ENCODE peak calls at places on chromosome 13, in eight cellular contexts. One of them, this sample, is unnamed.

GRCh38 chr13:102561933-102562332 is 34.9 kb upstream of the TPP2 start:
- DNase-seq in endodermal cell: no peak
- DNase-seq in thoracic aorta: no peak
- DNase-seq in prostate gland: no peak
- DNase-seq in Panc1: no peak
- DNase-seq in BJ: no peak
- DNase-seq in stomach: no peak
- DNase-seq in uterus: no peak
- DNase-seq in this sample: no peak

GRCh38 chr13:77584111-77584510 is 48.6 kb downstream of the SCEL start:
- DNase-seq in endodermal cell: no peak
- DNase-seq in thoracic aorta: no peak
- DNase-seq in Panc1: no peak
- DNase-seq in BJ: no peak
- DNase-seq in prostate gland: peak; percentile 25
- DNase-seq in stomach: no peak
- DNase-seq in uterus: no peak
- DNase-seq in this sample: no peak

GRCh38 chr13:110138009-110138699 is 168.8 kb downstream of the COL4A1 start:
- DNase-seq in endodermal cell: peak; percentile 85
- DNase-seq in uterus: peak; percentile 63
- DNase-seq in prostate gland: peak; percentile 34
- DNase-seq in BJ: no peak
- DNase-seq in Panc1: no peak
- DNase-seq in stomach: peak; percentile 55
- DNase-seq in thoracic aorta: peak; percentile 52
- DNase-seq in this sample: peak; percentile 59

GRCh38 chr13:111474136-111475002 is 153.9 kb downstream of the TEX29 start:
- DNase-seq in thoracic aorta: no peak
- DNase-seq in Panc1: peak; percentile 2
- DNase-seq in BJ: no peak
- DNase-seq in prostate gland: no peak
- DNase-seq in uterus: no peak
- DNase-seq in endodermal cell: peak; percentile 68
- DNase-seq in stomach: no peak
- DNase-seq in this sample: no peak

GRCh38 chr13:90594694-90595093 is 752.8 kb upstream of the MIR17HG start:
- DNase-seq in endodermal cell: no peak
- DNase-seq in BJ: peak; percentile 3
- DNase-seq in stomach: no peak
- DNase-seq in Panc1: no peak
- DNase-seq in thoracic aorta: no peak
- DNase-seq in uterus: no peak
- DNase-seq in prostate gland: no peak
- DNase-seq in this sample: no peak

GRCh38 chr13:75410207-75410606 is 71.8 kb downstream of the TBC1D4 start:
- DNase-seq in uterus: no peak
- DNase-seq in prostate gland: no peak
- DNase-seq in thoracic aorta: no peak
- DNase-seq in endodermal cell: no peak
- DNase-seq in Panc1: no peak
- DNase-seq in stomach: no peak
- DNase-seq in BJ: no peak
- DNase-seq in this sample: no peak

GRCh38 chr13:49997935-49998334 is 1.1 kb downstream of the TRIM13 start:
- DNase-seq in endodermal cell: no peak
- DNase-seq in BJ: no peak
- DNase-seq in prostate gland: peak; percentile 48
- DNase-seq in Panc1: no peak
- DNase-seq in uterus: no peak
- DNase-seq in stomach: no peak
- DNase-seq in thoracic aorta: no peak
- DNase-seq in this sample: no peak

GRCh38 chr13:90420683-90421082 is 926.8 kb upstream of the MIR17HG start:
- DNase-seq in prostate gland: no peak
- DNase-seq in Panc1: no peak
- DNase-seq in endodermal cell: no peak
- DNase-seq in stomach: no peak
- DNase-seq in uterus: no peak
- DNase-seq in thoracic aorta: no peak
- DNase-seq in BJ: no peak
- DNase-seq in this sample: no peak

GRCh38 chr13:29791508-29791907 is 58.9 kb downstream of the UBL3 start:
- DNase-seq in stomach: no peak
- DNase-seq in prostate gland: no peak
- DNase-seq in Panc1: no peak
- DNase-seq in thoracic aorta: no peak
- DNase-seq in BJ: no peak
- DNase-seq in uterus: no peak
- DNase-seq in endodermal cell: no peak
- DNase-seq in this sample: no peak

GRCh38 chr13:76836311-76836710 is 49.9 kb downstream of the KCTD12 start:
- DNase-seq in uterus: no peak
- DNase-seq in endodermal cell: no peak
- DNase-seq in BJ: no peak
- DNase-seq in thoracic aorta: no peak
- DNase-seq in prostate gland: no peak
- DNase-seq in stomach: no peak
- DNase-seq in Panc1: no peak
- DNase-seq in this sample: no peak

GRCh38 chr13:98410591-98410990 is 166.3 kb downstream of the STK24 start:
- DNase-seq in thoracic aorta: no peak
- DNase-seq in uterus: no peak
- DNase-seq in prostate gland: no peak
- DNase-seq in BJ: no peak
- DNase-seq in Panc1: no peak
- DNase-seq in stomach: no peak
- DNase-seq in endodermal cell: no peak
- DNase-seq in this sample: no peak

GRCh38 chr13:51305558-51305957 is 33.9 kb upstream of the SERPINE3 start:
- DNase-seq in thoracic aorta: no peak
- DNase-seq in prostate gland: no peak
- DNase-seq in stomach: no peak
- DNase-seq in uterus: no peak
- DNase-seq in endodermal cell: no peak
- DNase-seq in Panc1: no peak
- DNase-seq in BJ: no peak
- DNase-seq in this sample: no peak

GRCh38 chr13:92677571-92677970 is 549.0 kb upstream of the GPC6 start:
- DNase-seq in BJ: no peak
- DNase-seq in prostate gland: no peak
- DNase-seq in Panc1: no peak
- DNase-seq in thoracic aorta: no peak
- DNase-seq in stomach: no peak
- DNase-seq in uterus: no peak
- DNase-seq in endodermal cell: peak; percentile 66
- DNase-seq in this sample: no peak

GRCh38 chr13:93227280-93227905 is 786 bp downstream of the GPC6 start:
- DNase-seq in endodermal cell: peak; percentile 79
- DNase-seq in stomach: no peak
- DNase-seq in thoracic aorta: no peak
- DNase-seq in prostate gland: peak; percentile 10
- DNase-seq in BJ: no peak
- DNase-seq in uterus: no peak
- DNase-seq in Panc1: no peak
- DNase-seq in this sample: no peak

GRCh38 chr13:101590479-101590878 is 138.0 kb downstream of the ITGBL1 start:
- DNase-seq in BJ: no peak
- DNase-seq in endodermal cell: no peak
- DNase-seq in stomach: no peak
- DNase-seq in thoracic aorta: no peak
- DNase-seq in Panc1: no peak
- DNase-seq in uterus: no peak
- DNase-seq in prostate gland: no peak
- DNase-seq in this sample: no peak

GRCh38 chr13:26227396-26227971 is 5.4 kb upstream of the RNF6 start:
- DNase-seq in BJ: no peak
- DNase-seq in prostate gland: no peak
- DNase-seq in Panc1: no peak
- DNase-seq in endodermal cell: no peak
- DNase-seq in stomach: no peak
- DNase-seq in thoracic aorta: no peak
- DNase-seq in uterus: no peak
- DNase-seq in this sample: no peak

GRCh38 chr13:45615501-45616101 is at the start of gene ERICH6B:
- DNase-seq in prostate gland: no peak
- DNase-seq in stomach: no peak
- DNase-seq in endodermal cell: peak; percentile 87
- DNase-seq in uterus: peak; percentile 17
- DNase-seq in BJ: no peak
- DNase-seq in thoracic aorta: no peak
- DNase-seq in Panc1: no peak
- DNase-seq in this sample: peak; percentile 19

GRCh38 chr13:91722267-91722884 is 324.0 kb downstream of the GPC5 start:
- DNase-seq in BJ: no peak
- DNase-seq in endodermal cell: no peak
- DNase-seq in prostate gland: no peak
- DNase-seq in uterus: no peak
- DNase-seq in thoracic aorta: no peak
- DNase-seq in stomach: no peak
- DNase-seq in Panc1: no peak
- DNase-seq in this sample: no peak

GRCh38 chr13:63731896-63732295 is 2316.2 kb upstream of the PCDH20 start:
- DNase-seq in uterus: no peak
- DNase-seq in thoracic aorta: no peak
- DNase-seq in Panc1: no peak
- DNase-seq in prostate gland: no peak
- DNase-seq in stomach: peak; percentile 39
- DNase-seq in endodermal cell: no peak
- DNase-seq in BJ: no peak
- DNase-seq in this sample: no peak
- TF ChIP-seq CTCF in uterus: no peak
- TF ChIP-seq CTCF in thoracic aorta: no peak
- TF ChIP-seq CTCF in Panc1: no peak
- TF ChIP-seq CTCF in prostate gland: no peak
- TF ChIP-seq CTCF in stomach: no peak
- TF ChIP-seq CTCF in endodermal cell: no peak
- TF ChIP-seq CTCF in BJ: no peak
- TF ChIP-seq CTCF in this sample: no peak

GRCh38 chr13:40790232-40790631 is 821 bp downstream of the SLC25A15 start:
- DNase-seq in stomach: no peak
- DNase-seq in BJ: no peak
- DNase-seq in uterus: no peak
- DNase-seq in endodermal cell: no peak
- DNase-seq in thoracic aorta: no peak
- DNase-seq in prostate gland: no peak
- DNase-seq in Panc1: no peak
- DNase-seq in this sample: no peak

GRCh38 chr13:40786568-40786996 is 2.8 kb upstream of the SLC25A15 start:
- DNase-seq in prostate gland: no peak
- DNase-seq in thoracic aorta: no peak
- DNase-seq in endodermal cell: no peak
- DNase-seq in Panc1: no peak
- DNase-seq in BJ: no peak
- DNase-seq in uterus: no peak
- DNase-seq in stomach: no peak
- DNase-seq in this sample: no peak

GRCh38 chr13:40787062-40787461 is 2.3 kb upstream of the SLC25A15 start:
- DNase-seq in BJ: no peak
- DNase-seq in endodermal cell: no peak
- DNase-seq in thoracic aorta: no peak
- DNase-seq in uterus: no peak
- DNase-seq in stomach: no peak
- DNase-seq in Panc1: no peak
- DNase-seq in prostate gland: no peak
- DNase-seq in this sample: no peak

GRCh38 chr13:40792284-40793051 is 3.1 kb downstream of the SLC25A15 start:
- DNase-seq in BJ: no peak
- DNase-seq in thoracic aorta: no peak
- DNase-seq in Panc1: no peak
- DNase-seq in endodermal cell: no peak
- DNase-seq in stomach: no peak
- DNase-seq in prostate gland: no peak
- DNase-seq in uterus: no peak
- DNase-seq in this sample: no peak

GRCh38 chr13:40789275-40790231 is at the start of gene SLC25A15:
- DNase-seq in uterus: peak; percentile 73
- DNase-seq in prostate gland: peak; percentile 31
- DNase-seq in thoracic aorta: no peak
- DNase-seq in stomach: peak; percentile 87
- DNase-seq in Panc1: no peak
- DNase-seq in endodermal cell: peak; percentile 91
- DNase-seq in BJ: no peak
- DNase-seq in this sample: peak; percentile 65
- H3K36me3 ChIP-seq in uterus: no peaks in the 10 kb centered on the region
- H3K36me3 ChIP-seq in prostate gland: no peaks in the 10 kb centered on the region
- H3K36me3 ChIP-seq in thoracic aorta: no peaks in the 10 kb centered on the region
- H3K36me3 ChIP-seq in stomach: peaks cover 5% of the 10 kb centered on the region
- H3K36me3 ChIP-seq in Panc1: no peaks in the 10 kb centered on the region
- H3K36me3 ChIP-seq in endodermal cell: peaks cover 6% of the 10 kb centered on the region
- H3K36me3 ChIP-seq in BJ: no peaks in the 10 kb centered on the region
- H3K36me3 ChIP-seq in this sample: no peaks in the 10 kb centered on the region

GRCh38 chr13:40993119-40993518 is 26.0 kb downstream of the ELF1 start:
- DNase-seq in BJ: no peak
- DNase-seq in endodermal cell: peak; percentile 49
- DNase-seq in stomach: no peak
- DNase-seq in Panc1: no peak
- DNase-seq in uterus: no peak
- DNase-seq in thoracic aorta: no peak
- DNase-seq in prostate gland: no peak
- DNase-seq in this sample: no peak
- H3K4me3 ChIP-seq in BJ: no peak overlapping the region
- H3K4me3 ChIP-seq in endodermal cell: no peak overlapping the region
- H3K4me3 ChIP-seq in stomach: no peak overlapping the region
- H3K4me3 ChIP-seq in Panc1: no peak overlapping the region
- H3K4me3 ChIP-seq in uterus: no peak overlapping the region
- H3K4me3 ChIP-seq in thoracic aorta: no peak overlapping the region
- H3K4me3 ChIP-seq in prostate gland: no peak overlapping the region
- H3K4me3 ChIP-seq in this sample: no peak overlapping the region

GRCh38 chr13:59487883-59488282 is 675.8 kb downstream of the DIAPH3 start:
- DNase-seq in BJ: no peak
- DNase-seq in thoracic aorta: no peak
- DNase-seq in stomach: no peak
- DNase-seq in Panc1: no peak
- DNase-seq in uterus: no peak
- DNase-seq in prostate gland: no peak
- DNase-seq in endodermal cell: no peak
- DNase-seq in this sample: no peak
- TF ChIP-seq CTCF in BJ: no peak
- TF ChIP-seq CTCF in thoracic aorta: no peak
- TF ChIP-seq CTCF in stomach: no peak
- TF ChIP-seq CTCF in Panc1: no peak
- TF ChIP-seq CTCF in uterus: no peak
- TF ChIP-seq CTCF in prostate gland: no peak
- TF ChIP-seq CTCF in endodermal cell: peak; percentile 71
- TF ChIP-seq CTCF in this sample: no peak

DNA sequence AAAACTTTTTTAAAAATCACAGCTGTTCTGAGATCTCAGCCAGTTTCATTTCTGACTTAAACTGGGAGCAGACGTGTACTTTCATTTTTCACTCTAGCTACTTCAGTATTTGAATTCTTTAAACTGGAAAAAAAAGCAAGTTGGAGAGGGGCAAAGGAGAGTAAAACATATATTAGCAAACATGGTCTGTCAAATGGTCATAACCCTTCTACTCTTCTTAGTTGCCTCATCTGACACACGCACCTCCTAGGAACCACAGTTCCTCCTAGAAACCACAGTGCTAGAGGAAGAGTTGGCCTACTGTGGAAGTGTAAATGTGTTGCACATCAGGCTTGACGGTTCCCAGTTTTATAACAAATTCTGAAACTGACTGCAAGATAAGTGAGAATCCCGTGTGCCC is 47.2 kb downstream of the TM9SF2 start:
- DNase-seq in BJ: no peak
- DNase-seq in Panc1: no peak
- DNase-seq in uterus: no peak
- DNase-seq in stomach: no peak
- DNase-seq in prostate gland: no peak
- DNase-seq in thoracic aorta: no peak
- DNase-seq in endodermal cell: no peak
- DNase-seq in this sample: no peak
- H3K36me3 ChIP-seq in BJ: peaks cover 13% of the 10 kb centered on the region
- H3K36me3 ChIP-seq in Panc1: peaks cover 5% of the 10 kb centered on the region
- H3K36me3 ChIP-seq in uterus: no peaks in the 10 kb centered on the region
- H3K36me3 ChIP-seq in stomach: peaks cover 99% of the 10 kb centered on the region
- H3K36me3 ChIP-seq in prostate gland: peaks cover 2% of the 10 kb centered on the region
- H3K36me3 ChIP-seq in thoracic aorta: peaks cover 24% of the 10 kb centered on the region
- H3K36me3 ChIP-seq in endodermal cell: peaks cover 90% of the 10 kb centered on the region
- H3K36me3 ChIP-seq in this sample: no peaks in the 10 kb centered on the region

This sample was measured in ovary.